ENCODE peak calls at places on chromosomes 6 and 20, in five cellular contexts. C is mammary epithelial cell, K is ascending aorta, N is left lung, H is foreskin keratinocyte. D is an unnamed sample. For H3K4me1, the result is how much of the 10 kb centered on the place peaks cover.

GRCh38 chr6:87897581-87898147 is 150.0 kb upstream of the SPACA1 start:
- DNase-seq in C (no peak), N (no peak), K (no peak), H (no peak), D (no peak)

GRCh38 chr6:113860165-113860955 is 3.2 kb downstream of the MARCKS start:
- DNase-seq in H (no peak), K (no peak), N (peak), C (peak), D (no peak)

GRCh38 chr6:3566812-3567211 is 110.0 kb upstream of the SLC22A23 start:
- DNase-seq in K (no peak), C (peak), H (no peak), N (no peak), D (no peak)

GRCh38 chr20:18663932-18664331 is 76.1 kb downstream of the DTD1 start:
- DNase-seq in H (no peak), C (peak), K (no peak), N (no peak), D (no peak)

GRCh38 chr20:45545754-45546453 is 1.3 kb downstream of the EPPIN start:
- DNase-seq in N (no peak), C (peak), K (no peak), H (no peak), D (no peak)

GRCh38 chr6:37039958-37040357 is 34.5 kb downstream of the FGD2 start:
- DNase-seq in N (no peak), H (no peak), K (no peak), C (no peak), D (no peak)

GRCh38 chr20:32902456-32903420 is 44.0 kb downstream of the EFCAB8 start:
- DNase-seq in C (peak), N (peak), K (no peak), H (no peak), D (peak)

GRCh38 chr6:158816329-158816728 is 2.8 kb downstream of the EZR start:
- DNase-seq in H (no peak), N (no peak), C (no peak), K (no peak), D (no peak)

GRCh38 chr6:9224539-9224938 is 789.2 kb upstream of the SLC35B3 start:
- DNase-seq in K (no peak), N (no peak), H (peak), C (peak), D (no peak)

GRCh38 chr6:30957716-30958115 is 16.9 kb downstream of the MUCL3 start:
- DNase-seq in C (no peak), N (no peak), H (no peak), K (no peak), D (no peak)

GRCh38 chr6:140353536-140353935 is 979.1 kb upstream of the CITED2 start:
- DNase-seq in H (no peak), K (no peak), C (no peak), N (no peak), D (no peak)

GRCh38 chr20:48875914-48876240 is 45.6 kb upstream of the ARFGEF2 start:
- DNase-seq in K (no peak), C (peak), N (no peak), H (no peak), D (no peak)

GRCh38 chr20:25325073-25325472 is 65.6 kb downstream of the ABHD12 start:
- DNase-seq in N (no peak), H (no peak), C (no peak), K (peak), D (no peak)

GRCh38 chr20:36155629-36155971 is 1.1 kb downstream of the EPB41L1 start:
- DNase-seq in N (no peak), H (no peak), C (no peak), K (no peak), D (no peak)

GRCh38 chr6:42405025-42405424 is 46.7 kb downstream of the TRERF1 start:
- DNase-seq in H (no peak), K (no peak), C (no peak), N (no peak), D (no peak)

GRCh38 chr20:41037172-41037571 is 8.6 kb downstream of the TOP1 start:
- DNase-seq in K (no peak), N (no peak), C (no peak), H (no peak), D (no peak)

GRCh38 chr6:126127662-126128061 is 141.3 kb downstream of the TRMT11 start:
- DNase-seq in H (no peak), C (peak), K (no peak), N (no peak), D (no peak)

GRCh38 chr6:155415953-155416352 is 39.7 kb downstream of the NOX3 start:
- DNase-seq in H (no peak), N (no peak), K (no peak), C (no peak), D (no peak)

GRCh38 chr20:6718660-6719059 is 48.8 kb upstream of the BMP2 start:
- DNase-seq in K (no peak), H (peak), N (no peak), C (peak), D (no peak)

GRCh38 chr20:58146761-58147160 is 81.7 kb downstream of the ANKRD60 start:
- DNase-seq in H (no peak), K (peak), C (no peak), N (no peak), D (no peak)

GRCh38 chr6:154595997-154596396 is 85.5 kb upstream of the CNKSR3 start:
- DNase-seq in N (no peak), H (no peak), K (no peak), C (no peak), D (no peak)

GRCh38 chr20:36613974-36614373 is 8.4 kb downstream of the RAB5IF start:
- DNase-seq in C (peak), N (peak), K (no peak), H (no peak), D (no peak)

GRCh38 chr6:53702316-53702715 is 36.8 kb upstream of the KLHL31 start:
- DNase-seq in H (no peak), C (no peak), K (no peak), N (no peak), D (no peak)

GRCh38 chr6:97654674-97655073 is 371.7 kb upstream of the MMS22L start:
- DNase-seq in N (no peak), K (no peak), H (no peak), C (no peak), D (no peak)
- TF ChIP-seq CTCF in N (no peak), K (no peak), H (no peak), C (no peak), D (no peak)

GRCh38 chr6:167094820-167095637 is 27.9 kb upstream of the CCR6 start:
- DNase-seq in H (no peak), K (no peak), N (no peak), C (no peak), D (no peak)
- H3K4me1 ChIP-seq in H (under half), K (under half), N (under half), C (under half), D (under half)

GRCh38 chr6:170561550-170561949 is 7.4 kb downstream of the TBP start:
- DNase-seq in N (no peak), C (no peak), H (no peak), K (no peak), D (no peak)

DNA sequence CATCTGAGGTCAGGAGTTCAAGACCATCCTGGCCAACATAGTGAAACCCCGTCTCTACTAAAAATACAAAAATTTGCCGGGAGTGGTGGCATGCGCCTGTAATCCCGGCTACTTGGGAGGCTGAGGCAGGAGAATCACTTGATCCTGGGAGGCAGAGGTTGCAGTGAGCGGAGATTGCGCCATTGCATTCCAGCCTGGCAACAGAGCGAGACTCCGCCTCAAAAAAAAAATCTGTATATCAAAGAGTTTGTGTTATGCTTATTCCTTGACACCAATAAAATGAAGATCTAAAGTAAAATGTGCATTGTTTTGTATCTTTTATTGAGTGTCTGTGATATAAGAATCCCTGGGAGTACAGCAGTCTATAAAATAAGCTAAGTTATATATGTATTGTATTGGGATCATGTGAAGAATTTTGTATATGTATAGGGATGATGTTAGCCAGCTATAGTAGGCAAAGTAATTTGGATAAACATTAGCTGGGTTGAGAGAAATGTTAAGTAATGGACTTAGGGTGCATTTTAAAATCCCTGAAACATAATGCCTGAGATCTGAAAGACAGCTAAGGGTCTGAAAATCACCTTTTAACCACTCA is 10.9 kb downstream of the TBP start:
- DNase-seq in H (no peak), C (no peak), N (no peak), K (no peak), D (no peak)
- TF ChIP-seq CTCF in H (no peak), C (no peak), N (no peak), K (no peak), D (no peak)

GRCh38 chr20:50014570-50015562 is 32.1 kb downstream of the SNAI1 start:
- DNase-seq in K (no peak), H (no peak), N (no peak), C (no peak), D (no peak)
- H3K4me1 ChIP-seq in K (under half), H (under half), N (under half), C (under half), D (under half)

DNA sequence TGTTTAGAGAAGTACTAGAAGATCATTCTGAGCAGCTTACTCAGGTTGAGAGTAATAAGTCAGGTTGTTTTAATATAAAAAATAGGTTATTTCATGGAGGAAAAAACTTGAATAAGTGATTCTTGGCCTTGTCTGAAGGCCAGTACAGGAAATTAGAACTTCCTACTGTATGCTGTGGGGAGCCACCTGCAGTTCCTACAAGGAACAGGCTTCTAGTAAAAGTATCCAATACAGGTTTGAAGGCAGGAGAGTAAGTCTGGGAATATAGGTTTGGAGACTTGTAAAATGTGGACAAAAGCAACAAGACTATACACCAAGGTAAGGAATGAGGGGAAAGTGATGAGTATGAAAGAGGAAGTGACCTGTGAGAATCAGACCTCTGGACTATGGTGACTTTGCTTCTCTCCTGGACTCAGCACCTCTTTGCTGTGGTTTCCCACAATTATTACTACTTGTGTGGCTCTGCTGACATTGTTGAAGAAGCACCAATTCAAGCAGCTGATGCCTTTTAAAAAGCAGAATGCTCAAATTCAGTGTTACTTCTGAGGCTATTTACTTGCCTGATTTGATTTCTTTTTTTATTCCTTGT is 278.6 kb downstream of the TBC1D7 start:
- DNase-seq in K (no peak), H (no peak), N (no peak), C (no peak), D (no peak)
- TF ChIP-seq CTCF in K (peak), H (peak), N (no peak), C (no peak), D (no peak)

D was measured in lower lobe of right lung.